ENCODE peak calls at places on chromosome 6, in eight cellular contexts. Z is tibial artery, D is Panc1, Y is tibial nerve, N is endothelial cell, R is esophagus muscularis mucosa, K is osteocyte, B is NB4. W is an unnamed sample.

GRCh38 chr6:111972714-111973678 is 80.9 kb upstream of the CCN6 start:
- DNase-seq in R (peak; percentile 92), K (no peak), Y (peak; percentile 67), B (peak; percentile 68), Z (peak; percentile 69), D (peak; percentile 10), N (no peak), W (peak; percentile 83)

GRCh38 chr6:159193923-159194322 is 24.7 kb downstream of the FNDC1 start:
- DNase-seq in B (peak; percentile 31), D (no peak), R (no peak), Z (no peak), N (no peak), Y (no peak), K (no peak), W (no peak)

GRCh38 chr6:53517021-53517420 is 27.9 kb downstream of the GCLC start:
- DNase-seq in B (no peak), Z (no peak), N (no peak), R (no peak), K (no peak), Y (no peak), D (no peak), W (no peak)

GRCh38 chr6:40176117-40176516 is 241.9 kb upstream of the MOCS1 start:
- DNase-seq in N (no peak), B (no peak), Z (no peak), Y (no peak), K (no peak), R (no peak), D (no peak), W (no peak)

GRCh38 chr6:130366011-130366963 is at the start of gene TMEM200A:
- DNase-seq in Y (peak; percentile 45), Z (peak; percentile 51), K (peak; percentile 87), D (no peak), B (no peak), R (peak; percentile 90), N (peak; percentile 65), W (no peak)

GRCh38 chr6:69427882-69428281 is 368.9 kb downstream of the LMBRD1 start:
- DNase-seq in K (no peak), Z (no peak), R (no peak), N (no peak), B (no peak), Y (no peak), D (no peak), W (no peak)

GRCh38 chr6:98827295-98828159 is 6.8 kb upstream of the POU3F2 start:
- DNase-seq in Z (no peak), B (no peak), N (peak; percentile 72), D (no peak), R (no peak), Y (no peak), K (no peak), W (no peak)

GRCh38 chr6:38259736-38260135 is 380.0 kb downstream of the BTBD9 start:
- DNase-seq in B (no peak), K (no peak), N (no peak), Y (no peak), D (no peak), Z (no peak), R (no peak), W (no peak)

GRCh38 chr6:160036331-160036695 is 67.4 kb downstream of the IGF2R start:
- DNase-seq in N (no peak), K (no peak), D (no peak), R (peak; percentile 68), B (no peak), Y (no peak), Z (no peak), W (no peak)

GRCh38 chr6:122187186-122187585 is 212.3 kb upstream of the HSF2 start:
- DNase-seq in R (no peak), N (no peak), K (no peak), Y (no peak), B (no peak), Z (no peak), D (no peak), W (no peak)

GRCh38 chr6:143934867-143935266 is 70.6 kb downstream of the ZC2HC1B start:
- DNase-seq in B (no peak), R (no peak), N (no peak), K (no peak), D (no peak), Y (no peak), Z (no peak), W (no peak)

GRCh38 chr6:106820412-106820852 is 154.1 kb downstream of the CD24 start:
- DNase-seq in B (no peak), N (no peak), Z (no peak), D (no peak), K (no peak), R (no peak), Y (no peak), W (no peak)

GRCh38 chr6:42104095-42104806 is 38.2 kb downstream of the C6orf132 start:
- DNase-seq in B (peak; percentile 87), D (no peak), Y (peak; percentile 61), K (no peak), N (peak; percentile 78), R (no peak), Z (peak; percentile 74), W (peak; percentile 76)
- TF ChIP-seq CTCF in B (peak; percentile 97), D (peak; percentile 63), Y (peak; percentile 60), K (peak; percentile 50), N (peak; percentile 88), R (peak; percentile 48), Z (peak; percentile 35), W (peak; percentile 87)

GRCh38 chr6:127118505-127119360 is at the start of gene RSPO3:
- DNase-seq in B (peak; percentile 47), Y (peak; percentile 34), N (peak; percentile 40), K (no peak), R (no peak), Z (peak; percentile 27), D (no peak), W (no peak)
- TF ChIP-seq CTCF in B (no peak), Y (no peak), N (no peak), K (peak; percentile 8), R (no peak), Z (no peak), D (no peak), W (no peak)

GRCh38 chr6:157644043-157644810 is 178.8 kb upstream of the SNX9 start:
- DNase-seq in K (no peak), Z (peak; percentile 40), R (no peak), D (no peak), Y (no peak), N (no peak), B (peak; percentile 71), W (no peak)
- TF ChIP-seq CTCF in K (peak; percentile 50), Z (peak; percentile 32), R (no peak), D (no peak), Y (no peak), N (no peak), B (peak; percentile 34), W (peak; percentile 41)

GRCh38 chr6:140101367-140101766 is 726.9 kb upstream of the CITED2 start:
- DNase-seq in Z (no peak), D (no peak), K (no peak), N (no peak), Y (no peak), R (no peak), B (no peak), W (no peak)
- TF ChIP-seq CTCF in Z (no peak), D (no peak), K (no peak), N (no peak), Y (no peak), R (no peak), B (no peak), W (no peak)

GRCh38 chr6:137472738-137473137 is 21.5 kb downstream of the OLIG3 start:
- DNase-seq in Z (no peak), N (no peak), R (no peak), Y (no peak), K (no peak), D (no peak), B (no peak), W (no peak)

GRCh38 chr6:137473651-137474050 is 20.5 kb downstream of the OLIG3 start:
- DNase-seq in D (no peak), R (no peak), K (no peak), Z (no peak), Y (no peak), N (no peak), B (no peak), W (no peak)

GRCh38 chr6:137471951-137472350 is 22.2 kb downstream of the OLIG3 start:
- DNase-seq in Z (no peak), D (no peak), B (no peak), Y (no peak), K (no peak), R (peak; percentile 87), N (no peak), W (no peak)

GRCh38 chr6:137471497-137471896 is 22.7 kb downstream of the OLIG3 start:
- DNase-seq in Z (no peak), N (no peak), R (no peak), K (no peak), D (no peak), B (no peak), Y (no peak), W (no peak)

GRCh38 chr6:137475103-137475502 is 19.1 kb downstream of the OLIG3 start:
- DNase-seq in D (no peak), N (no peak), K (no peak), Z (no peak), B (no peak), R (peak; percentile 12), Y (no peak), W (no peak)
- TF ChIP-seq CTCF in D (no peak), N (no peak), K (no peak), Z (no peak), B (peak; percentile 9), R (no peak), Y (no peak), W (no peak)

DNA sequence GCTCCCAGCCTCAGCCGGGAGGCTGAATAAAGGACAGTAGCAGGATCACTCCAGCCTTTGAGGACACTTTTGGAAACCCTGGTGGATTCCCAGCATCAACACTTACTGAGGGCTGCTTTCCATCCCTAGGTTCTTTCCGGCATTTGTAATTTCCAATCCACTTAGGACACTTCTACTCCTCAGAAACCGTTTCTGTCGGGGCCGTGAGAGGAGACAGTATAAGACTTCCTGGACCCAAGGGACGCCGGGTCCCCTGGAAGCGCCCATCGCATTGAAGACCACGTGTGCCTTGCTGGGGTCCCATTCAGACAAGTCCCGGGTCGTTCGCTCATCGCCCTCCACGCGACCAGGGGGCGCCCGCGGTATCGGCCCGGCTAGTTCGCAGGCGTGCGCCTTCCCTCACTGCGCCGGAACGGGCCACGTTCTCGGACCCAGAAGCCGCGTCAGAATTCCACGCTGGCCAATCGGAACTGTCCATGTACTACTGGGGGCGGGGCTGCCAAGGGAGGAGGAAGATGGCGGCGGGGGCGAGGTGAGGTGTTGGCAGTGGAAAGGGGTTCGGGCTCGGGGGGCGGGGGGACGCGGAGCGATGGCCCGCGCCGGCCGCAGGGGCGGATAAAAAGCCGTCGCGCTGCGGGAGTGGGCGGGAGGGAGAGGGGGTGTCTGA is at the start of gene NUS1:
- DNase-seq in B (peak; percentile 99), Y (peak; percentile 98), Z (peak; percentile 98), D (peak; percentile 88), R (peak; percentile 99), N (peak; percentile 99), K (peak; percentile 99), W (peak; percentile 98)
- TF ChIP-seq CTCF in B (peak; percentile 71), Y (peak; percentile 73), Z (peak; percentile 61), D (peak; percentile 98), R (peak; percentile 84), N (peak; percentile 32), K (peak; percentile 86), W (peak; percentile 90)